ENCODE peak calls at places on chromosomes 7 and 10, in four cellular contexts. W, Q, J and C are unnamed samples.
A peak's percentile ranks its signal among the peaks of the same experiment; 100 is the strongest.

GRCh38 chr7:27025270-27025669 is 70.5 kb downstream of the HOXA1 start:
- DNase-seq in Q (no peak), W (no peak), J (no peak), C (no peak)

GRCh38 chr10:11180228-11180627 is 162.6 kb downstream of the CELF2 start:
- DNase-seq in J (no peak), Q (peak; percentile 44), W (no peak), C (no peak)

GRCh38 chr10:101067356-101068083 is 5.7 kb downstream of the KAZALD1 start:
- DNase-seq in J (peak; percentile 81), Q (peak; percentile 88), W (peak; percentile 84), C (peak; percentile 83)

GRCh38 chr10:105339669-105340068 is 698.6 kb downstream of the SORCS3 start:
- DNase-seq in Q (no peak), J (no peak), W (no peak), C (no peak)

GRCh38 chr10:79206300-79207095 is 137.7 kb downstream of the ZMIZ1 start:
- DNase-seq in W (no peak), Q (no peak), J (no peak), C (no peak)

GRCh38 chr10:49187950-49188761 is at the start of gene TMEM273:
- DNase-seq in Q (peak; percentile 86), J (no peak), W (no peak), C (no peak)

GRCh38 chr7:73341877-73342276 is 13.9 kb downstream of the FKBP6 start:
- DNase-seq in J (peak; percentile 43), Q (peak; percentile 68), W (peak; percentile 63), C (peak; percentile 91)

GRCh38 chr7:105760549-105761447 is 115.6 kb downstream of the ATXN7L1 start:
- DNase-seq in W (no peak), J (no peak), Q (no peak), C (peak; percentile 47)

GRCh38 chr7:122298131-122298530 is 6.4 kb downstream of the FEZF1 start:
- DNase-seq in Q (no peak), W (no peak), J (no peak), C (no peak)

GRCh38 chr7:54015251-54015650 is 526.9 kb upstream of the VSTM2A start:
- DNase-seq in J (no peak), W (no peak), Q (no peak), C (no peak)

GRCh38 chr7:159154243-159154642 is 9.6 kb upstream of the VIPR2 start:
- DNase-seq in W (peak; percentile 13), J (no peak), Q (no peak), C (no peak)

GRCh38 chr7:120991570-120991969 is 3.1 kb downstream of the CPED1 start:
- DNase-seq in Q (no peak), W (no peak), J (no peak), C (peak; percentile 90)

GRCh38 chr7:16135628-16136027 is 285.7 kb downstream of the CRPPA start:
- DNase-seq in Q (no peak), W (no peak), J (no peak), C (no peak)

GRCh38 chr10:28202941-28203352 is 99.9 kb downstream of the MPP7 start:
- DNase-seq in Q (no peak), J (no peak), W (no peak), C (no peak)

GRCh38 chr10:4279649-4280048 is 494.6 kb upstream of the KLF6 start:
- DNase-seq in W (no peak), J (no peak), Q (no peak), C (peak; percentile 46)

GRCh38 chr10:84244651-84245270 is at the start of gene RGR:
- DNase-seq in J (peak; percentile 75), Q (no peak), W (no peak), C (no peak)

GRCh38 chr7:156004265-156005201 is 192.3 kb upstream of the SHH start:
- DNase-seq in Q (no peak), W (no peak), J (no peak), C (no peak)

GRCh38 chr10:11557967-11558366 is 53.5 kb downstream of the USP6NL start:
- DNase-seq in J (no peak), Q (no peak), W (no peak), C (no peak)

GRCh38 chr10:122504551-122504950 is 43.2 kb downstream of the HTRA1 start:
- DNase-seq in J (no peak), Q (no peak), W (peak; percentile 35), C (peak; percentile 94)

GRCh38 chr10:102945989-102946388 is 27.9 kb downstream of the CNNM2 start:
- DNase-seq in W (no peak), J (no peak), Q (no peak), C (no peak)

GRCh38 chr10:50279489-50279888 is 28.2 kb upstream of the ASAH2 start:
- DNase-seq in J (peak; percentile 32), Q (peak; percentile 67), W (no peak), C (no peak)

GRCh38 chr10:11225935-11226334 is 208.3 kb downstream of the CELF2 start:
- DNase-seq in Q (peak; percentile 52), W (no peak), J (no peak), C (no peak)

GRCh38 chr7:82183633-82184032 is 259.9 kb downstream of the CACNA2D1 start:
- DNase-seq in J (no peak), W (no peak), Q (no peak), C (peak; percentile 87)

GRCh38 chr10:68330852-68331454 is 911 bp upstream of the HNRNPH3 start:
- DNase-seq in Q (peak; percentile 54), J (no peak), W (no peak), C (peak; percentile 23)

GRCh38 chr10:110176626-110177025 is 30.8 kb upstream of the MXI1 start:
- DNase-seq in J (no peak), Q (no peak), W (no peak), C (no peak)

GRCh38 chr10:6491841-6492609 is 88.1 kb downstream of the PRKCQ start:
- DNase-seq in W (no peak), J (no peak), Q (no peak), C (no peak)

GRCh38 chr10:11298116-11298515 is 280.4 kb downstream of the CELF2 start:
- DNase-seq in Q (no peak), J (no peak), W (no peak), C (no peak)

DNA sequence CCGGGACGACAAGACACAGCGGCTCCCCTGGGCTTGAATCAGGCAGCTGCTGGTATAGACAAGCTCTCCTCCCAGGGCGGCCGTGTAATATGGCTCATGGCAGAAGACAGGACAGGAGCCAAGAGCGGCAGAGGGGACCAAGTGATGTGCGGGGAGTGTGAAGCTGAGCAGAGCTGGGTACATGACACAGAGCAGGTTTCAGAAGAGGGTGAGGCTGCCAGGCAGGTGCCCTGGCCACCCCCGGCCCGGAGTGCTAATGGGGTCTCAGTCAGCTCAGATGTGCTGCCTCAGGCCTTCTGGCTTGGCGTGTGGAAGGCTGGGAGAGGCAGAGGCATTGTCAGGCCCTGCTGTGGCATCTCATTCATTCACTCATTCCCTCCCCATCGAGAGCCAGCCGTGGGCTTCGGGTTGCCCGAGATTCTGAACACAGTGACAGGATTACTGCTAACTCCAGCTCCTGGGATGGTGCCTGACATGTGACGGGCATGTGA is 88.7 kb upstream of the GNA12 start:
- DNase-seq in W (no peak), J (no peak), Q (no peak), C (no peak)
- TF ChIP-seq MAZ in W (no peak), J (no peak), Q (no peak), C (no peak)

DNA sequence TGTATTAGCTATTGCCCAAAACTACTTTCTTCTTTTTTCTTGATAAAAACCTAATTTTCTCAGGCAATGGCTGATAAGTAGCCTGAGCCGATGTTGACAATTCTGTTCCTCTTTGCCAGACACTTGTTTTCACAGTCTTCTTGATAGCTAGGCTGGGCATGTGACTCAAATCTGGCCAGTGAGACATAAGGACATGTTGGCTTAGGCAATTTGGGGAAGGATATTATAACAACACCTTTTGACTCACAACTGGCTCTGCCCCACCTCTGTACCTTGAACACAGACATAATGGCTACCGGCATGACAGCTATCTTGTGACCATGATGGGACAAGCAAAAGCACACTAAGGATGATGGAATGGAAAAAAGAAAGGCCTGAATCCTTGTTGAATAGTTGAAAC is 72.9 kb upstream of the GPR22 start:
- DNase-seq in Q (peak; percentile 16), J (no peak), W (no peak), C (no peak)
- TF ChIP-seq MAZ in Q (no peak), J (no peak), W (no peak), C (no peak)

GRCh38 chr10:127883516-127883915 is 9.2 kb downstream of the CLRN3 start:
- DNase-seq in J (no peak), W (no peak), Q (no peak), C (no peak)
- TF ChIP-seq MAZ in J (no peak), W (no peak), Q (no peak), C (no peak)

DNA sequence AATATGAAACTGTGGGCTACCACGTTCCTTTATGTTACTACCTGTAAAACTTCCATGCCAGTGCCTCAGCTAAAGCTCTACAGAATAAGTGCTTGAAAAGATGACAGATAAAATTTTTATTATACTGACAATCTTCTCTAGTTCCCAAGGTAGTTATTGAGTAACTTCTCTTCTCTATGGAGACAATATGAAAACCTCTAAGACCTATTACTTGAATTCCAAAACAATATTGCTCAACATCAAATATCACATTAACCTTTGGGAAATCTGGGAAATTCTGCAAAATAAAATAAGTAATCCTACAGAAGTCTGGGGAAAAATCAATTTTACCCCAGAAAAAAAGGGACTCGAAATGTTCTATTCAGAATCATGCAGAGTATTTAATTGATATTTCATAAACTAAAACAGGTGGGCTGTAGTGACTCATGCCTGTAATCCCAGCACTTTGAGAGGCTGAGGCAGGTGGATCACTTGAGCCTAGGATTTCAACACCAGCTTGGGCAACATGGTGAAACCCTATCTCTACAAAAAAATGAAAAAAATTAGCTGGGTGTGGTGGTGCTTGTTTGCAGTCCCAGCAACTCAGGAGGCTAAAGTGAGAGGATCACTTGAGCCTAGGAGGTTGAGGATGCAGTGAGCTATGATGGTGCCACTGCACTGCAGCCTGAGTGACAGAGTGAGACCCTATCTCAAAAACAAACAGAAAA is 23.8 kb upstream of the ANK3 start:
- DNase-seq in J (no peak), W (no peak), Q (no peak), C (no peak)
- TF ChIP-seq MAZ in J (no peak), W (no peak), Q (no peak), C (no peak)

GRCh38 chr7:38700111-38700510 is 68.9 kb upstream of the AMPH start:
- DNase-seq in J (no peak), W (no peak), Q (no peak), C (no peak)
- TF ChIP-seq MAZ in J (no peak), W (no peak), Q (no peak), C (no peak)

GRCh38 chr10:72658696-72659400 is 33.0 kb upstream of the MICU1 start:
- DNase-seq in Q (no peak), J (no peak), W (no peak), C (no peak)
- TF ChIP-seq MAZ in Q (no peak), J (no peak), W (no peak), C (no peak)